ENCODE peak calls at places on chromosomes 12 and 14, in five cellular contexts. L is mammary epithelial cell, P is thoracic aorta, A is MCF 10A, B is AG10803. S is an unnamed sample.

GRCh38 chr12:24499151-24500146 is 449.5 kb downstream of the BCAT1 start:
- DNase-seq in L (peak), P (no peak), A (peak), B (peak), S (no peak)

GRCh38 chr12:82950362-82950761 is 263.7 kb downstream of the TMTC2 start:
- DNase-seq in L (no peak), P (no peak), A (no peak), B (no peak), S (no peak)

GRCh38 chr12:76374395-76375020 is 26.3 kb upstream of the BBS10 start:
- DNase-seq in L (peak), P (no peak), A (no peak), B (peak), S (no peak)

GRCh38 chr14:62308927-62309326 is 546.7 kb downstream of the SNAPC1 start:
- DNase-seq in L (no peak), P (no peak), A (no peak), B (no peak), S (no peak)

GRCh38 chr12:106790020-106790419 is 15.5 kb downstream of the RIC8B start:
- DNase-seq in L (no peak), P (no peak), A (peak), B (no peak), S (no peak)

GRCh38 chr14:70808402-70809237 is 693 bp downstream of the MAP3K9 start:
- DNase-seq in L (peak), P (no peak), A (peak), B (no peak), S (peak)

GRCh38 chr12:7439579-7440505 is 4.1 kb downstream of the CD163L1 start:
- DNase-seq in L (no peak), P (no peak), A (no peak), B (peak), S (peak)

GRCh38 chr12:95829395-95829794 is 29.4 kb upstream of the SNRPF start:
- DNase-seq in L (no peak), P (no peak), A (no peak), B (no peak), S (no peak)

GRCh38 chr14:105478624-105479305 is 4.1 kb downstream of the CRIP2 start:
- DNase-seq in L (no peak), P (no peak), A (no peak), B (no peak), S (no peak)

GRCh38 chr14:96071561-96071960 is 32.4 kb downstream of the C14orf132 start:
- DNase-seq in L (no peak), P (no peak), A (no peak), B (no peak), S (no peak)

GRCh38 chr12:32522322-32523221 is 123.2 kb downstream of the FGD4 start:
- DNase-seq in L (no peak), P (no peak), A (no peak), B (no peak), S (no peak)

GRCh38 chr12:16605666-16606116 is 271 bp downstream of the LMO3 start:
- DNase-seq in L (peak), P (no peak), A (peak), B (peak), S (no peak)

GRCh38 chr12:113449839-113450238 is 21.8 kb downstream of the LHX5 start:
- DNase-seq in L (no peak), P (no peak), A (no peak), B (no peak), S (no peak)

GRCh38 chr14:58430156-58430555 is 2.6 kb downstream of the KIAA0586 start:
- DNase-seq in L (peak), P (no peak), A (peak), B (peak), S (no peak)

GRCh38 chr12:102249073-102249854 is 51.6 kb upstream of the PMCH start:
- DNase-seq in L (peak), P (no peak), A (peak), B (no peak), S (no peak)

GRCh38 chr12:46300906-46301305 is 32.1 kb upstream of the SLC38A1 start:
- DNase-seq in L (no peak), P (no peak), A (no peak), B (peak), S (no peak)

GRCh38 chr14:23215421-23215820 is 22.3 kb upstream of the RNF212B start:
- DNase-seq in L (no peak), P (no peak), A (no peak), B (no peak), S (no peak)

GRCh38 chr14:23660290-23661226 is 24.4 kb downstream of the DHRS2 start:
- DNase-seq in L (no peak), P (no peak), A (no peak), B (no peak), S (no peak)

GRCh38 chr14:68523994-68524725 is 268.7 kb downstream of the ZFP36L1 start:
- DNase-seq in L (no peak), P (no peak), A (no peak), B (peak), S (no peak)
- TF ChIP-seq CTCF in L (no peak), P (peak), A (no peak), B (peak), S (no peak)

GRCh38 chr12:66066071-66066928 is 64.2 kb downstream of the LLPH start:
- DNase-seq in L (peak), P (no peak), A (peak), B (peak), S (no peak)
- TF ChIP-seq CTCF in L (no peak), P (no peak), A (no peak), B (peak), S (no peak)

GRCh38 chr14:31323419-31323818 is 96.9 kb downstream of the HEATR5A start:
- DNase-seq in L (no peak), P (no peak), A (no peak), B (no peak), S (no peak)

GRCh38 chr14:31320922-31321779 is 99.2 kb downstream of the HEATR5A start:
- DNase-seq in L (no peak), P (no peak), A (no peak), B (no peak), S (no peak)

GRCh38 chr14:31320216-31320615 is 100.1 kb downstream of the HEATR5A start:
- DNase-seq in L (no peak), P (no peak), A (no peak), B (no peak), S (no peak)

GRCh38 chr14:31326111-31326510 is 94.2 kb downstream of the HEATR5A start:
- DNase-seq in L (peak), P (no peak), A (peak), B (peak), S (no peak)
- TF ChIP-seq CTCF in L (peak), P (no peak), A (peak), B (peak), S (no peak)

DNA sequence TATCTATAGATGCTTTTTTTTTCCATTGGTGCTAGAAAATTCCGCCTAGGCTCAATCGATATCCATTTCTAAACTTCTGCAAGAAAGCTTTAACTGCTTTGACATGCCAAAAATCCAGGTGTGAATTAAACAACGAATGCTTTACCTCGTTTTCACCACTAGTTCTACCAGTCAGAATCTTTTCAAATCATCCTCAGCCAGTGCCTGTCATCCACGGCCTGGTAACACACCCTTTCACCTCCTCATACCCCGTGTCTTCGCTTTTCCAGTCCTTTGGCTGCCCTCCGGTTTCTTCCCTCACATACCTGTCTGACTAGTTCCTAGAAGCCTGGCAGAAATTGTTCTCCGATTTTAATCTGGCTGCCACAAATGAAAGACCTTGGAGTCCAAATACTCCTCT is 1.4 kb upstream of the PHC1 start:
- DNase-seq in L (peak), P (no peak), A (peak), B (no peak), S (no peak)
- TF ChIP-seq CTCF in L (peak), P (peak), A (no peak), B (peak), S (peak)

DNA sequence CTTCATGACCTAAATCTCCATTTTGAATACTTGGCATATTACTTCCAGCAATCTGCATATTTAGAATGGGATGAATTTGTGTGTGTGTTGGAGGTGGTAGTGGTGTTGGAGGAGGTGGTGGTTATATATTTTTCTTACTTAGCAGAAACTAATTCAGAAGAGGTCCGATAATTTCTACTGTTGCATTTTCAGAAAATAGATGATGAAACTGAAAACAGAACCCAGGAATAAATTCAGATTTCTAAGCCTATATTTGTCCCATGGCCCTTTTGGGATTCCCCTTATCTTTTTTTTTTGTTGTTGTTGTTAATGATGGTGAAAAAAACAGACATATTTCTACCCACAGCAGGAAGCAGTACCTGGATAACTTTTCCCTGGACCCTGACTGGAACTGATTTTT is 26.5 kb upstream of the FRMD6 start:
- DNase-seq in L (no peak), P (no peak), A (no peak), B (no peak), S (no peak)
- TF ChIP-seq CTCF in L (no peak), P (no peak), A (no peak), B (no peak), S (no peak)

GRCh38 chr14:92718659-92719058 is 29.8 kb downstream of the LGMN start:
- DNase-seq in L (no peak), P (no peak), A (no peak), B (no peak), S (no peak)
- TF ChIP-seq CTCF in L (no peak), P (no peak), A (no peak), B (no peak), S (no peak)

GRCh38 chr14:44640416-44640815 is 133.3 kb upstream of the FSCB start:
- DNase-seq in L (no peak), P (no peak), A (no peak), B (no peak), S (no peak)
- TF ChIP-seq CTCF in L (no peak), P (no peak), A (no peak), B (no peak), S (no peak)

DNA sequence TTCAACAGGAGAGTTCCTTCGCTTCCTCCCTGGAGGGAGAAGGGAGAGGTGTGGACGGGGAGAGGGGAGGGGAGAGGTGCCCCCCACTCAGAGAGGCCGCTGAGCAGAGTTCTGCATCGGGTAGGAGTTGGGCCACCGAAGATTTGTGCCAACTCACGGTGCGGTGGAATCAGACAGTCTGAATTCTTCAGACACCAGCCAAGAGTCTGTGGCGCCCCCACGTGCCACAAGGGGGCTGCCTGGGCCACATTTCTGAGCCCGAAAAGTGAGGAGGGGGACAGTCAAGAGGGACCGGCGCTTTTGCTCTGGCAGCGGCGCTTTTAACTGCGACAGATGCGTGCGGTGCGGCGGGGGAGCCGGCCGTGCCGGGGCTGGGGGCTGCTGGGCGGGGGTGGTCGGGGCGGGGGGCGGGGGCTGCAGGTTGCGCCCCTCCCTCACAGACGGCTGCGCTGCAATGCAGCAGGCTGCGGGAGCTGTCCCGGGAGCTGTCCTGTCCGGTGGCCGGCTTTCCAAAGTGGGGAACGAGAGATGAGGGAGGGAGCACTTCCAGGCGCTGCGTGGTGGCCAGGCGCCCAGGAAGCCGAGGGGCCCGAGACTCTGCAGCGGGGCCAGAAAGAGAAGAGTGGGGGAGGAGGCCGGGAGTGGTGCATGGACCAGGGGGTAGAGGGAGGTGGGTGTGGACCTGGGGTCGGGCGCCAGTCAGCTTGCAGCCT is 941 bp upstream of the RTL1 start:
- DNase-seq in L (no peak), P (no peak), A (no peak), B (no peak), S (peak)
- TF ChIP-seq CTCF in L (peak), P (no peak), A (no peak), B (no peak), S (peak)

GRCh38 chr12:65419284-65420072 is 141.0 kb downstream of the MSRB3 start:
- DNase-seq in L (no peak), P (no peak), A (no peak), B (no peak), S (no peak)
- TF ChIP-seq CTCF in L (no peak), P (no peak), A (no peak), B (no peak), S (no peak)